ENCODE peak calls at places on chromosomes 12 and 14, in five cellular contexts. One of them, this sample, is unnamed. For H4K20me1, the result is how much of the 10 kb centered on the place peaks cover.

GRCh38 chr12:124338876-124339603 is 44.1 kb downstream of the RFLNA start:
- DNase-seq in fibroblast of lung: no peak
- DNase-seq in IMR-90: no peak
- DNase-seq in PC-3: no peak
- DNase-seq in H9: no peak
- DNase-seq in this sample: no peak

GRCh38 chr12:105378821-105379400 is 48.4 kb downstream of the C12orf75 start:
- DNase-seq in H9: no peak
- DNase-seq in fibroblast of lung: no peak
- DNase-seq in PC-3: peak
- DNase-seq in IMR-90: no peak
- DNase-seq in this sample: no peak

GRCh38 chr12:52975820-52976573 is 27.1 kb downstream of the KRT18 start:
- DNase-seq in fibroblast of lung: no peak
- DNase-seq in H9: peak
- DNase-seq in PC-3: peak
- DNase-seq in IMR-90: peak
- DNase-seq in this sample: peak

GRCh38 chr14:20799955-20800544 is 2.6 kb downstream of the RNASE1 start:
- DNase-seq in fibroblast of lung: no peak
- DNase-seq in H9: no peak
- DNase-seq in IMR-90: no peak
- DNase-seq in PC-3: peak
- DNase-seq in this sample: peak

GRCh38 chr12:80053048-80053790 is 46.1 kb upstream of the OTOGL start:
- DNase-seq in IMR-90: peak
- DNase-seq in H9: no peak
- DNase-seq in fibroblast of lung: peak
- DNase-seq in PC-3: peak
- DNase-seq in this sample: no peak

GRCh38 chr12:25438638-25439037 is 114.4 kb downstream of the LMNTD1 start:
- DNase-seq in IMR-90: peak
- DNase-seq in fibroblast of lung: peak
- DNase-seq in H9: no peak
- DNase-seq in PC-3: no peak
- DNase-seq in this sample: no peak

GRCh38 chr12:79681008-79681590 is 9.7 kb downstream of the PAWR start:
- DNase-seq in IMR-90: peak
- DNase-seq in PC-3: peak
- DNase-seq in H9: no peak
- DNase-seq in fibroblast of lung: peak
- DNase-seq in this sample: no peak

GRCh38 chr14:60653388-60653690 is 4.1 kb upstream of the SIX1 start:
- DNase-seq in H9: peak
- DNase-seq in PC-3: no peak
- DNase-seq in IMR-90: no peak
- DNase-seq in fibroblast of lung: no peak
- DNase-seq in this sample: no peak

GRCh38 chr14:64388533-64389243 is 535 bp downstream of the MTHFD1 start:
- DNase-seq in H9: no peak
- DNase-seq in PC-3: peak
- DNase-seq in IMR-90: peak
- DNase-seq in fibroblast of lung: peak
- DNase-seq in this sample: peak

GRCh38 chr12:101992091-101992490 is 69.7 kb downstream of the WASHC3 start:
- DNase-seq in H9: no peak
- DNase-seq in PC-3: no peak
- DNase-seq in IMR-90: peak
- DNase-seq in fibroblast of lung: no peak
- DNase-seq in this sample: no peak

GRCh38 chr12:104736307-104736706 is 221.8 kb downstream of the SLC41A2 start:
- DNase-seq in PC-3: no peak
- DNase-seq in fibroblast of lung: peak
- DNase-seq in H9: no peak
- DNase-seq in IMR-90: peak
- DNase-seq in this sample: peak

GRCh38 chr12:82789674-82790073 is 103.0 kb downstream of the TMTC2 start:
- DNase-seq in fibroblast of lung: no peak
- DNase-seq in PC-3: no peak
- DNase-seq in IMR-90: no peak
- DNase-seq in H9: no peak
- DNase-seq in this sample: no peak

GRCh38 chr12:6821271-6821673 is 349 bp upstream of the GPR162 start:
- DNase-seq in PC-3: no peak
- DNase-seq in IMR-90: peak
- DNase-seq in fibroblast of lung: peak
- DNase-seq in H9: peak
- DNase-seq in this sample: peak

GRCh38 chr12:82650627-82651337 is 35.9 kb upstream of the TMTC2 start:
- DNase-seq in H9: no peak
- DNase-seq in PC-3: peak
- DNase-seq in IMR-90: no peak
- DNase-seq in fibroblast of lung: peak
- DNase-seq in this sample: peak

GRCh38 chr12:7075518-7075917 is 15.0 kb downstream of the C1S start:
- DNase-seq in IMR-90: no peak
- DNase-seq in fibroblast of lung: no peak
- DNase-seq in PC-3: no peak
- DNase-seq in H9: no peak
- DNase-seq in this sample: no peak

GRCh38 chr12:53200458-53201169 is 6.4 kb downstream of the ITGB7 start:
- DNase-seq in PC-3: no peak
- DNase-seq in IMR-90: no peak
- DNase-seq in fibroblast of lung: no peak
- DNase-seq in H9: no peak
- DNase-seq in this sample: no peak

GRCh38 chr12:11668611-11669010 is 19.1 kb downstream of the ETV6 start:
- DNase-seq in IMR-90: no peak
- DNase-seq in fibroblast of lung: no peak
- DNase-seq in H9: no peak
- DNase-seq in PC-3: peak
- DNase-seq in this sample: no peak

GRCh38 chr12:119020377-119021360 is 39.3 kb downstream of the SRRM4 start:
- DNase-seq in PC-3: peak
- DNase-seq in IMR-90: no peak
- DNase-seq in H9: peak
- DNase-seq in fibroblast of lung: no peak
- DNase-seq in this sample: peak

GRCh38 chr12:44960856-44961255 is 84.7 kb upstream of the NELL2 start:
- DNase-seq in H9: peak
- DNase-seq in IMR-90: no peak
- DNase-seq in PC-3: no peak
- DNase-seq in fibroblast of lung: no peak
- DNase-seq in this sample: no peak

GRCh38 chr14:30443368-30444007 is 115.5 kb upstream of the G2E3 start:
- DNase-seq in fibroblast of lung: peak
- DNase-seq in H9: no peak
- DNase-seq in IMR-90: peak
- DNase-seq in PC-3: peak
- DNase-seq in this sample: peak

GRCh38 chr12:111404362-111405148 is 1.2 kb upstream of the SH2B3 start:
- DNase-seq in PC-3: no peak
- DNase-seq in H9: peak
- DNase-seq in fibroblast of lung: peak
- DNase-seq in IMR-90: no peak
- DNase-seq in this sample: peak

GRCh38 chr12:77842430-77842829 is 11.7 kb downstream of the NAV3 start:
- DNase-seq in fibroblast of lung: peak
- DNase-seq in H9: no peak
- DNase-seq in PC-3: peak
- DNase-seq in IMR-90: no peak
- DNase-seq in this sample: peak

GRCh38 chr12:52729147-52729546 is 25.8 kb upstream of the KRT77 start:
- DNase-seq in PC-3: no peak
- DNase-seq in fibroblast of lung: no peak
- DNase-seq in H9: no peak
- DNase-seq in IMR-90: no peak
- DNase-seq in this sample: no peak

GRCh38 chr12:49108958-49109404 is 1.7 kb downstream of the LMBR1L start:
- DNase-seq in H9: no peak
- DNase-seq in PC-3: no peak
- DNase-seq in fibroblast of lung: peak
- DNase-seq in IMR-90: peak
- DNase-seq in this sample: peak

GRCh38 chr12:30805959-30806358 is 51.2 kb upstream of the CAPRIN2 start:
- DNase-seq in H9: no peak
- DNase-seq in fibroblast of lung: no peak
- DNase-seq in IMR-90: no peak
- DNase-seq in PC-3: peak
- DNase-seq in this sample: no peak

GRCh38 chr12:32486158-32486557 is 86.8 kb downstream of the FGD4 start:
- DNase-seq in IMR-90: no peak
- DNase-seq in fibroblast of lung: peak
- DNase-seq in PC-3: peak
- DNase-seq in H9: no peak
- DNase-seq in this sample: no peak

GRCh38 chr14:26595922-26596721 is 1.7 kb downstream of the NOVA1 start:
- DNase-seq in fibroblast of lung: peak
- DNase-seq in IMR-90: no peak
- DNase-seq in H9: no peak
- DNase-seq in PC-3: no peak
- DNase-seq in this sample: peak

GRCh38 chr12:1662761-1663439 is 28.0 kb upstream of the ADIPOR2 start:
- DNase-seq in fibroblast of lung: peak
- DNase-seq in PC-3: no peak
- DNase-seq in H9: peak
- DNase-seq in IMR-90: no peak
- DNase-seq in this sample: peak

GRCh38 chr12:131536337-131536736 is 174.6 kb upstream of the SFSWAP start:
- DNase-seq in IMR-90: no peak
- DNase-seq in H9: no peak
- DNase-seq in PC-3: no peak
- DNase-seq in fibroblast of lung: no peak
- DNase-seq in this sample: no peak

GRCh38 chr12:123089125-123089524 is 61.8 kb downstream of the PITPNM2 start:
- DNase-seq in PC-3: no peak
- DNase-seq in H9: no peak
- DNase-seq in fibroblast of lung: no peak
- DNase-seq in IMR-90: no peak
- DNase-seq in this sample: no peak

GRCh38 chr12:13375583-13376413 is 179.3 kb downstream of the EMP1 start:
- DNase-seq in PC-3: peak
- DNase-seq in H9: peak
- DNase-seq in fibroblast of lung: no peak
- DNase-seq in IMR-90: no peak
- DNase-seq in this sample: no peak

GRCh38 chr12:101963703-101964102 is 86.3 kb downstream of the DRAM1 start:
- DNase-seq in PC-3: no peak
- DNase-seq in IMR-90: no peak
- DNase-seq in fibroblast of lung: no peak
- DNase-seq in H9: no peak
- DNase-seq in this sample: no peak

GRCh38 chr12:53749986-53750811 is 1.6 kb downstream of the CISTR start:
- DNase-seq in IMR-90: no peak
- DNase-seq in PC-3: no peak
- DNase-seq in fibroblast of lung: no peak
- DNase-seq in H9: no peak
- DNase-seq in this sample: no peak

GRCh38 chr12:121812320-121812871 is 8.6 kb downstream of the SETD1B start:
- DNase-seq in PC-3: peak
- DNase-seq in H9: peak
- DNase-seq in IMR-90: peak
- DNase-seq in fibroblast of lung: peak
- DNase-seq in this sample: peak
- H4K20me1 ChIP-seq in PC-3: under half
- H4K20me1 ChIP-seq in H9: under half
- H4K20me1 ChIP-seq in IMR-90: under half
- H4K20me1 ChIP-seq in fibroblast of lung: under half
- H4K20me1 ChIP-seq in this sample: under half

GRCh38 chr12:42135264-42135814 is 9.3 kb downstream of the GXYLT1 start:
- DNase-seq in H9: no peak
- DNase-seq in IMR-90: peak
- DNase-seq in fibroblast of lung: peak
- DNase-seq in PC-3: peak
- DNase-seq in this sample: no peak
- H4K20me1 ChIP-seq in H9: under half
- H4K20me1 ChIP-seq in IMR-90: under half
- H4K20me1 ChIP-seq in fibroblast of lung: under half
- H4K20me1 ChIP-seq in PC-3: under half
- H4K20me1 ChIP-seq in this sample: under half

GRCh38 chr14:56119221-56119967 is 1.2 kb downstream of the PELI2 start:
- DNase-seq in fibroblast of lung: peak
- DNase-seq in IMR-90: peak
- DNase-seq in PC-3: no peak
- DNase-seq in H9: no peak
- DNase-seq in this sample: peak

GRCh38 chr14:56124296-56124695 is 6.1 kb downstream of the PELI2 start:
- DNase-seq in H9: no peak
- DNase-seq in PC-3: no peak
- DNase-seq in IMR-90: peak
- DNase-seq in fibroblast of lung: peak
- DNase-seq in this sample: no peak

GRCh38 chr14:56121786-56122185 is 3.6 kb downstream of the PELI2 start:
- DNase-seq in fibroblast of lung: no peak
- DNase-seq in PC-3: no peak
- DNase-seq in IMR-90: peak
- DNase-seq in H9: no peak
- DNase-seq in this sample: no peak

GRCh38 chr14:56120091-56120632 is 2.0 kb downstream of the PELI2 start:
- DNase-seq in fibroblast of lung: no peak
- DNase-seq in H9: no peak
- DNase-seq in PC-3: no peak
- DNase-seq in IMR-90: peak
- DNase-seq in this sample: peak

DNA sequence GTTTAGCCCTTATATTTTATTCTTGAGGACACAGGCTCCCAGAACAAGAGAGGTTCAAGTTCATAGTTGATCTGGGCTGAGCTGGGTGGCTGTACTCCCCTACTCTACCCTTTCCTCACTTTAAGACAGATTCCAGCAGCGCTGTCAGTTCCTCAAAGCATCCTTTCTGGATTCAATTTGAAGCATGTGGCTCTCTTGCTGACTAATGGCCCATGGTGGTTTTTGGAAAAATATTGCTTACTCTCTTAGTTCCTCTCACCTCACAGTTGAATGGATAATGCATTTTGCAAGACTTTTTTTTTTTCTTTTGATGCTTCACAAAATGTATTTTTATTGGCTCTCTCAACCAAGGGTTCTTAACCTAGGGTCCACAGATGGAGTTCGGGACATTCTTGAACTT is 4.1 kb downstream of the PELI2 start:
- DNase-seq in IMR-90: peak
- DNase-seq in H9: no peak
- DNase-seq in PC-3: no peak
- DNase-seq in fibroblast of lung: no peak
- DNase-seq in this sample: no peak
- H4K20me1 ChIP-seq in IMR-90: half or more
- H4K20me1 ChIP-seq in H9: under half
- H4K20me1 ChIP-seq in PC-3: under half
- H4K20me1 ChIP-seq in fibroblast of lung: under half
- H4K20me1 ChIP-seq in this sample: under half

DNA sequence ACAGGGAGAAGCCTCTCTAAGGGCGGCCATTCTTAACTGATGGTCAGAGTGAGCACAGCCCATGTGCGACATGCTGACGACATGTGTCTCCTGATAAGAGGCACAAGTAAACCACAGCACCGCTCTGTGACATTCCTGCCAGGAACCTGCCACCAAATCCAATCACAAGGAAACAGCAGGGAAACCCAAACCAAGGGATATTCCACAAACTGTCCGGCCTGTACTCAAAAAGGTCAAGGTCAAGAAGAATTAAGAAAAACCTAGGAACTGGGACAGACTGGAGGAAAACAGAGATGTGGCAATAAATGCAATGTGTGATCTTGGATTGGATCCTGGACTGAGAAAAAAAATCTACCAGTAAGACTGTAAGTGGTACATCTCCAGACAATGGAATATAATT is 91.9 kb downstream of the SYNE3 start:
- DNase-seq in PC-3: no peak
- DNase-seq in fibroblast of lung: no peak
- DNase-seq in IMR-90: peak
- DNase-seq in H9: no peak
- DNase-seq in this sample: no peak
- H4K20me1 ChIP-seq in PC-3: under half
- H4K20me1 ChIP-seq in fibroblast of lung: under half
- H4K20me1 ChIP-seq in IMR-90: under half
- H4K20me1 ChIP-seq in H9: under half
- H4K20me1 ChIP-seq in this sample: under half

This sample was measured in hepatocyte.